ENCODE peak calls at places on chromosomes 6 and 20, in eight cellular contexts. H, C, F, T, E, L, I and O are unnamed samples.

GRCh38 chr6:56329296-56330050 is 82.1 kb upstream of the COL21A1 start:
- DNase-seq in H (no peak), C (peak; percentile 51), F (no peak), T (no peak), E (peak; percentile 65), L (no peak), I (no peak), O (no peak)

GRCh38 chr6:170459451-170459850 is 93.7 kb downstream of the PSMB1 start:
- DNase-seq in H (no peak), C (peak; percentile 57), F (peak; percentile 69), T (peak; percentile 79), E (peak; percentile 62), L (no peak), I (no peak), O (peak; percentile 12)

GRCh38 chr6:47008397-47008763 is 33.8 kb downstream of the ADGRF1 start:
- DNase-seq in H (no peak), C (no peak), F (no peak), T (no peak), E (no peak), L (no peak), I (no peak), O (no peak)

GRCh38 chr6:131937703-131938631 is 13.2 kb downstream of the CCN2 start:
- DNase-seq in H (no peak), C (peak; percentile 65), F (no peak), T (no peak), E (peak; percentile 97), L (peak; percentile 35), I (no peak), O (no peak)

GRCh38 chr6:137490961-137491360 is 3.2 kb downstream of the OLIG3 start:
- DNase-seq in H (no peak), C (no peak), F (no peak), T (peak; percentile 18), E (no peak), L (no peak), I (no peak), O (no peak)

GRCh38 chr6:147077251-147077650 is 127.0 kb upstream of the STXBP5 start:
- DNase-seq in H (no peak), C (no peak), F (no peak), T (no peak), E (no peak), L (no peak), I (no peak), O (no peak)

GRCh38 chr20:535958-536357 is 7.6 kb downstream of the CSNK2A1 start:
- DNase-seq in H (no peak), C (no peak), F (no peak), T (no peak), E (no peak), L (no peak), I (no peak), O (no peak)

GRCh38 chr20:4813839-4814695 is 92.4 kb downstream of the PRND start:
- DNase-seq in H (no peak), C (no peak), F (peak; percentile 94), T (peak; percentile 84), E (no peak), L (no peak), I (peak; percentile 37), O (peak; percentile 89)

GRCh38 chr6:116528163-116528562 is 16.7 kb downstream of the CALHM5 start:
- DNase-seq in H (no peak), C (no peak), F (no peak), T (no peak), E (no peak), L (no peak), I (no peak), O (no peak)

GRCh38 chr6:13191461-13191860 is 136.9 kb downstream of the TBC1D7 start:
- DNase-seq in H (no peak), C (no peak), F (no peak), T (no peak), E (no peak), L (no peak), I (no peak), O (no peak)

GRCh38 chr6:21668794-21669193 is 75.2 kb downstream of the SOX4 start:
- DNase-seq in H (no peak), C (no peak), F (no peak), T (no peak), E (no peak), L (no peak), I (no peak), O (no peak)

DNA sequence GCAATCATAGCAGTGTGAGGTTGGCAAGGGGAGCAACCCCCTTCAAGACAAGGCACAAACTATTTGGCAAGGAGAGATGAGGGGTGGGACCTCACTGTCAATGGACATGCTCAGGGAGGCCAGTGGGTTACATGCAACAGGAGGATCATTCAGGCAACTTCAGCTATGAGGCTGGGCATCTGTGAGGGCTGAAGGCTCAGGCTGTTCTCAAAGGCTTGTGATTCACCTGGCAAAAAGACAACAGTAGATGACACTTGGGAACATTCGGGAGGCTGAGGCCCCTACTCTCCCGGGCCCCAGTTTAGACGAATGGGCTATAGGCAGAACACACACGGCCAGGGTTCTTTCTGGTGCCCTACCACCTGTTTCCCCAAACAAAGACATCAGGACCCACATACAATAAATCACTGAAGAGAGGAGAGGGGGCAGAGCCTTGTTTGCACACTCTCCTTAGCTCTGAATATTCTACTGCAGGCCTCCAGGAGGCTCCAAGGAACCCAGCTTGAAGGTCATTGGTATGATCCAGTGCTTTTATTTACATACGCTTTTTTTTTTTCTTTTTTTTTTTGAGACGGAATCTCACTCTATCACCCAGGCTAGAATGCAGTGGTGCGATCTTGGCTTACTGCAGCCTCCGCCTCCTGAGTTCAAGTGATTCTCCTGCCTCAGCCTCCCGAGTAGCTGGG is 7.9 kb downstream of the TUBB start:
- DNase-seq in H (no peak), C (peak; percentile 65), F (no peak), T (no peak), E (peak; percentile 58), L (no peak), I (no peak), O (no peak)
- TF ChIP-seq CTCF in H (peak; percentile 30), C (peak; percentile 44), F (no peak), T (no peak), E (peak; percentile 39), L (no peak), I (no peak), O (no peak)

GRCh38 chr20:52219441-52219840 is 27.9 kb upstream of the ZFP64 start:
- DNase-seq in H (no peak), C (no peak), F (peak; percentile 25), T (no peak), E (peak; percentile 13), L (no peak), I (no peak), O (no peak)
- TF ChIP-seq CTCF in H (no peak), C (no peak), F (no peak), T (no peak), E (peak; percentile 15), L (no peak), I (no peak), O (peak; percentile 20)

GRCh38 chr20:53164072-53164471 is 191.9 kb downstream of the TSHZ2 start:
- DNase-seq in H (no peak), C (no peak), F (no peak), T (no peak), E (no peak), L (no peak), I (no peak), O (no peak)

GRCh38 chr20:53161473-53161872 is 189.3 kb downstream of the TSHZ2 start:
- DNase-seq in H (no peak), C (no peak), F (peak; percentile 49), T (no peak), E (no peak), L (no peak), I (no peak), O (peak; percentile 29)

GRCh38 chr20:53161073-53161472 is 188.9 kb downstream of the TSHZ2 start:
- DNase-seq in H (no peak), C (no peak), F (no peak), T (no peak), E (no peak), L (no peak), I (no peak), O (no peak)

GRCh38 chr20:53163486-53163885 is 191.3 kb downstream of the TSHZ2 start:
- DNase-seq in H (no peak), C (peak; percentile 57), F (peak; percentile 9), T (no peak), E (no peak), L (no peak), I (no peak), O (no peak)

GRCh38 chr20:53162251-53162835 is 190.2 kb downstream of the TSHZ2 start:
- DNase-seq in H (peak; percentile 10), C (peak; percentile 34), F (peak; percentile 37), T (no peak), E (peak; percentile 67), L (peak; percentile 48), I (peak; percentile 17), O (no peak)
- TF ChIP-seq CTCF in H (peak; percentile 62), C (peak; percentile 11), F (peak; percentile 0), T (no peak), E (peak; percentile 33), L (no peak), I (peak; percentile 44), O (no peak)

GRCh38 chr6:125584468-125584939 is 164.9 kb upstream of the HEY2 start:
- DNase-seq in H (peak; percentile 29), C (no peak), F (no peak), T (no peak), E (peak; percentile 18), L (no peak), I (no peak), O (no peak)
- TF ChIP-seq CTCF in H (no peak), C (no peak), F (no peak), T (no peak), E (no peak), L (no peak), I (no peak), O (no peak)